ENCODE peak calls at places on chromosomes 5 and 9, in four cellular contexts. U is CD4-positive, CD25-positive, alpha-beta regulatory T cell; X is mesendoderm; G is CD8-positive, alpha-beta memory T cell. S is an unnamed sample.

GRCh38 chr5:67058998-67059746 is 137.4 kb downstream of the CD180 start:
- DNase-seq in U (no peak), X (peak; percentile 88), G (no peak), S (no peak)

GRCh38 chr9:114653556-114654159 is 3.9 kb downstream of the TEX53 start:
- DNase-seq in U (peak; percentile 71), X (peak; percentile 85), G (peak; percentile 80), S (peak; percentile 79)

GRCh38 chr9:94011134-94011533 is 56.0 kb upstream of the BARX1 start:
- DNase-seq in U (no peak), X (no peak), G (peak; percentile 37), S (no peak)

GRCh38 chr5:1048861-1049838 is 40.5 kb downstream of the NKD2 start:
- DNase-seq in U (no peak), X (no peak), G (no peak), S (no peak)

GRCh38 chr9:125495137-125496119 is 211.6 kb downstream of the MAPKAP1 start:
- DNase-seq in U (no peak), X (peak; percentile 96), G (no peak), S (no peak)

GRCh38 chr9:130245474-130245873 is 20.1 kb upstream of the HMCN2 start:
- DNase-seq in U (no peak), X (no peak), G (no peak), S (no peak)

GRCh38 chr5:94793113-94793815 is 174.8 kb downstream of the SLF1 start:
- DNase-seq in U (no peak), X (no peak), G (peak; percentile 35), S (peak; percentile 70)

GRCh38 chr5:87002485-87002884 is 265.2 kb upstream of the RASA1 start:
- DNase-seq in U (no peak), X (no peak), G (no peak), S (no peak)

GRCh38 chr5:127562252-127562651 is 44.8 kb downstream of the PRRC1 start:
- DNase-seq in U (no peak), X (peak; percentile 80), G (no peak), S (no peak)

GRCh38 chr9:16335788-16336580 is 534.5 kb downstream of the BNC2 start:
- DNase-seq in U (no peak), X (no peak), G (no peak), S (peak; percentile 98)

GRCh38 chr9:115157245-115157674 is 39.3 kb upstream of the TNC start:
- DNase-seq in U (no peak), X (peak; percentile 81), G (no peak), S (peak; percentile 75)

GRCh38 chr5:3305432-3305831 is 290.2 kb upstream of the IRX1 start:
- DNase-seq in U (no peak), X (no peak), G (no peak), S (no peak)

GRCh38 chr9:3704890-3705289 is 179.1 kb upstream of the RFX3 start:
- DNase-seq in U (no peak), X (no peak), G (no peak), S (no peak)

GRCh38 chr5:41465493-41466171 is 44.8 kb downstream of the PLCXD3 start:
- DNase-seq in U (no peak), X (no peak), G (no peak), S (no peak)

GRCh38 chr5:11905209-11905608 is 963 bp upstream of the CTNND2 start:
- DNase-seq in U (no peak), X (no peak), G (no peak), S (no peak)

GRCh38 chr5:27124590-27124989 is 86.2 kb upstream of the CDH9 start:
- DNase-seq in U (no peak), X (peak; percentile 51), G (no peak), S (peak; percentile 2)

DNA sequence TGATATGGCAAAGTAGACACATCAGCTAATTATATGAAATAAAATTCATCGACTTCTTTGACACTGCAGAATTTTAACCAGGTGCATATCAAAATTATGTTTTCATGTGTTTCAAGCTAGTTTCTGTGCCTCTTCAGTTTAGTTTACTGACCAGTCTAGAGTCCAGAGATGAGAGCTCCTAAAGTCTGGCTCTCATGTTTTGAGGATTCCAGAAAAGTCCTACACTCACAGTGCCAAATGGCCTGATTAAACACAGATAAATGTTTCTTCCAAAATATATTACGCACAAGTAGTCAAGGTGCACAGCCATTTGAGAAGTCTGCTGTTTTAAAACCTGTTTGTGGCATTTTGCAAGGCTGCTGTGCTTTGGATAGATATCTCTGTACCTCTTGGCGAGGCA is 15.6 kb downstream of the RGMB start:
- DNase-seq in U (no peak), X (no peak), G (no peak), S (no peak)
- H3K4me3 ChIP-seq in U (no peak overlapping the region), X (no peak overlapping the region), G (no peak overlapping the region), S (no peak overlapping the region)

DNA sequence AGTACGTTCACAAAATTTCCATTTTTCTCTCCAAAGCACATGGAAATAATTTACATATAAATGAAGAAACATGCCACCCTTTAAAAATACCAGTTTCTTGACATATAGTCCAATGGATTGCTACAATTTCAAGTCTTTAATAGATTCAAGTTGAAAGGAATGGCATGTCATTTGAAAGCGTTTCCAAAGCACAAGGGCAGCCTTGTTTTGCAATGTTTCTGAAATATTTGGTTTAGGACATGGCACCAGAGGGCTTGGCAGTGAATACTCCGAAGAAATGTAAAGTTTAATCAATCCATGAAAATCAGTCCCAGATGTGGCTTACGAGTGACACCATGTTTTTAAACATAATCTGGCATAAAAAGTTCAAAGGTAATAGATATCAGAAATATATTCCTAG is 333.7 kb downstream of the PDE4D start:
- DNase-seq in U (no peak), X (no peak), G (no peak), S (no peak)
- H3K4me3 ChIP-seq in U (no peak overlapping the region), X (no peak overlapping the region), G (no peak overlapping the region), S (no peak overlapping the region)

GRCh38 chr5:59317772-59318205 is 575.7 kb downstream of the PDE4D start:
- DNase-seq in U (no peak), X (no peak), G (no peak), S (no peak)
- H3K4me3 ChIP-seq in U (no peak overlapping the region), X (no peak overlapping the region), G (no peak overlapping the region), S (no peak overlapping the region)

DNA sequence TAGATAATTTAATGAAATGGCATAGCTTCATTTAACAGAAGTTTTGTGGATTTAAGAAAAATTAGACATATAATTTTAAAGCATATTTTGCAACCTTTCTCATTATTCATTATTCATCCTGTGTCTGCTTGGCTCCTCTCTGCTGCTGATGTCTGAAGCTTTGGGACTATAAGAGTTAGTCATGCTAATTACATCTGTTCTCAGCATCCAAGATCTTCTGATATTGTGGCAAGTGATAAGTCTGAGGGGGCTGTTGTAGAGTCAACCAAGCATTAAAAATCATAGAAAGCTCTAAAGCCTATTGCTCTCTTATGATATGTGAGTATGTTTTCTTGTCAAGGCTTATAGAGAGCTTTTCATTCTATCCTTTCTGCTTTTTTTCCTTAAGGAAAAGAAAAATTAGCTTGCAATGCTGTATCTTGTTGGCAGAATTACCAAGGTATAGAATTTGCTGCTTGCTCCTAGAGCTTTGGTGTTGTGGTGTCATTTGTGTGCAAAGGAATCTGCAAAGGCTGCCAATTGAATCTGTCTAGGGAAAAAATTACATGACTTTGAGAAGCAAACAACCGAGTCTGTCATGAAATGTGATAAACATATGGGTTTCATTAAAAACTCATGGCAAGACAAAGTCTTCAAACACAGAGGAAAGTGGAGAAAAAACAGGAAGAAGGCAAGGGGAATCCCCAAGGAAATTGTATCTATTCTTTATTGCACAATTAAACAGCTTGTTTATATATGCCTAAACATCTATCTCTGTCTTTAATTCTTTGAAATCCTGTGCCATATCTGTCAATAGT is 156.1 kb upstream of the DAB2 start:
- DNase-seq in U (no peak), X (no peak), G (no peak), S (peak; percentile 70)
- H3K4me3 ChIP-seq in U (no peak overlapping the region), X (no peak overlapping the region), G (no peak overlapping the region), S (no peak overlapping the region)

DNA sequence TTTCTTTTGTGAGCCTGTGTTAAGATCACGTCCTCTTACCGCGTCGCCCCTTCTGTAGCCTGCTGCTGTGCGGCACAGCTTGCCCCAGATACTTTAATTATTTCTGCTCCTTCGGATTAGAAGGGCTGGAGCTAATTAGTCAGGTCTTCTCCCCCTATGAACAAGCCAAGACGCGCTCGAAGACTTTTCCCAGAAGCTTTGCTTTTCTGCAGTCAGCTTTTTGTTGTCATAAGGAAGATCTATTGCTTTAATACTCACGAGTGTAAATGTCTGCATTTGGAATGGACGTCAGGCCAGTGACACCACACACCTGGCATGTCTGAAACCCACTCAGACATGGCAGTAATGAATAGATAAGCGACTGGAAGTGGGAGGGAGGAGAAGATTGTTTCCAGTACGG is 37.0 kb downstream of the PRUNE2 start:
- DNase-seq in U (no peak), X (no peak), G (no peak), S (no peak)
- H3K4me3 ChIP-seq in U (no peak overlapping the region), X (no peak overlapping the region), G (no peak overlapping the region), S (no peak overlapping the region)

DNA sequence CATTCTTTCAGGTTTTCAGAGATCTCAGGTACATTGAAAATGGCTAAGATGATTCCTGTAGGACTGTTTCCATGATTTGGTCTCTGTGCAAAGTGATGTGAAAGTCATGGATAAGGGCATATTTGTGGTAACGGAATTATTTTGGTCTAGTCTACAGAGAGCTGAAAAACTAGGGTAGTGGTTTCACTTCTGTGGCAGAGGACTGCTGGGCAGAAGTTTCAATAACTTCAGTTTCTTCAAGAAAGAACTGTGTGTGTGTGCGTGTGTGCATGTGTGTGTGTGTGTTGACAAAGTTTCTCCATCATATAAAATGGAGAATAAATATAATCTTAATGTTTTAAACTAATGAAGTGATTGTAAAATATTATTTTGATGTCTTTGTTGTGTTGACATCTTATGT is 4.3 kb downstream of the CNOT8 start:
- DNase-seq in U (no peak), X (no peak), G (no peak), S (peak; percentile 33)
- H3K4me3 ChIP-seq in U (peak overlapping the region; percentile 37), X (no peak overlapping the region), G (no peak overlapping the region), S (no peak overlapping the region)

GRCh38 chr5:175765858-175766257 is 105.5 kb upstream of the CPLX2 start:
- DNase-seq in U (no peak), X (no peak), G (no peak), S (no peak)

GRCh38 chr5:175772747-175773533 is 98.4 kb upstream of the CPLX2 start:
- DNase-seq in U (no peak), X (peak; percentile 32), G (no peak), S (no peak)

DNA sequence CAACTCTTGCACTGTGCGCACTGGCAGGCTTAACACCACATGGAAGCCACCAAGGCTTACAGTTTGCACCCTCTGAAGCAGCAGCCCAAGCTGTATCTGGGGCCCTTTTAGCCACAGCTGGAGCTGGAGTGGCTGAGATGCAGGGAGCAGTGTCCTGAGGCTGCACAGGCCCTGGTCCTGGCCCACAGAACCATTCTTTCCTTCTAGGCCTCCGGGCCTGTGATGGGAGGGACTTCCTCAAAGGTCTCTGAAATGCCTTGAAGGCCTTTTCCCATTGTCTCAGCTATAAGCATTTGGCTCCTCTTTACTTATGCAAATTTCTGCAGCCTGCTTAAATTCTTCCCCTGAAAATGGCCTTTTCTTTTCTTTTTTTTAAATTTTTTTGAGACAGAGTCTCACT is 104.4 kb upstream of the CPLX2 start:
- DNase-seq in U (no peak), X (no peak), G (no peak), S (no peak)
- H3K4me3 ChIP-seq in U (no peak overlapping the region), X (no peak overlapping the region), G (no peak overlapping the region), S (no peak overlapping the region)

GRCh38 chr9:8859416-8859815 is 1059.8 kb upstream of the DMAC1 start:
- DNase-seq in U (no peak), X (peak; percentile 26), G (no peak), S (no peak)

GRCh38 chr9:8855046-8855445 is 1055.5 kb upstream of the DMAC1 start:
- DNase-seq in U (no peak), X (peak; percentile 41), G (no peak), S (no peak)

GRCh38 chr9:8857330-8858249 is 1058.0 kb upstream of the DMAC1 start:
- DNase-seq in U (no peak), X (peak; percentile 88), G (no peak), S (peak; percentile 17)

GRCh38 chr9:8858250-8859161 is 1058.9 kb upstream of the DMAC1 start:
- DNase-seq in U (no peak), X (peak; percentile 58), G (no peak), S (no peak)

GRCh38 chr9:8856686-8857329 is 1057.2 kb upstream of the DMAC1 start:
- DNase-seq in U (no peak), X (peak; percentile 76), G (no peak), S (no peak)
- H3K4me3 ChIP-seq in U (no peak overlapping the region), X (peak overlapping the region; percentile 85), G (no peak overlapping the region), S (peak overlapping the region; percentile 53)

S was measured in fibroblast of villous mesenchyme.